ENCODE peak calls at places on chromosomes 1 and 21, in ten cellular contexts. F, C, I, Q, E, P, R, T, X and G are unnamed samples.
A peak's percentile ranks its signal among the peaks of the same experiment; 100 is the strongest.

GRCh38 chr1:240998024-240998423 is 359.0 kb downstream of the RGS7 start:
- DNase-seq in X (no peak), E (no peak), T (no peak), I (no peak), P (no peak), Q (no peak), C (no peak), F (no peak), R (no peak), G (no peak)

GRCh38 chr21:44378646-44379581 is 25.5 kb downstream of the TRPM2 start:
- DNase-seq in X (no peak), I (no peak), P (no peak), R (no peak), F (no peak), E (no peak), C (peak; percentile 29), T (no peak), Q (no peak), G (no peak)

GRCh38 chr1:193421487-193421886 is 235.1 kb upstream of the B3GALT2 start:
- DNase-seq in R (no peak), T (no peak), Q (no peak), E (no peak), P (no peak), C (no peak), F (no peak), X (no peak), I (peak; percentile 41), G (no peak)

GRCh38 chr1:67735806-67736627 is 51.0 kb downstream of the GADD45A start:
- DNase-seq in P (peak; percentile 77), T (no peak), E (peak; percentile 74), Q (no peak), I (peak; percentile 90), X (peak; percentile 26), F (no peak), R (peak; percentile 74), C (no peak), G (peak; percentile 24)

GRCh38 chr21:43193651-43194302 is 25.0 kb downstream of the CRYAA start:
- DNase-seq in C (peak; percentile 64), Q (no peak), F (no peak), P (no peak), X (peak; percentile 73), R (peak; percentile 54), E (peak; percentile 12), I (peak; percentile 96), T (no peak), G (no peak)

GRCh38 chr1:50970927-50971582 is 1.0 kb downstream of the CDKN2C start:
- DNase-seq in X (no peak), P (no peak), R (no peak), Q (no peak), E (no peak), C (no peak), I (no peak), T (no peak), F (no peak), G (no peak)

GRCh38 chr1:59446257-59446901 is 149.5 kb downstream of the FGGY start:
- DNase-seq in I (peak; percentile 73), P (no peak), Q (no peak), F (peak; percentile 7), E (no peak), R (no peak), X (peak; percentile 64), T (no peak), C (no peak), G (no peak)

GRCh38 chr1:207644852-207645631 is at the start of gene CR1L:
- DNase-seq in Q (peak; percentile 74), T (peak; percentile 93), C (no peak), I (peak; percentile 73), F (peak; percentile 97), E (peak; percentile 91), R (peak; percentile 83), P (peak; percentile 62), X (peak; percentile 83), G (peak; percentile 77)

GRCh38 chr1:1574721-1575537 is at the start of gene SSU72:
- DNase-seq in C (peak; percentile 96), T (peak; percentile 92), P (peak; percentile 73), E (peak; percentile 88), Q (peak; percentile 97), X (peak; percentile 96), R (peak; percentile 94), F (peak; percentile 95), I (peak; percentile 94), G (peak; percentile 95)

GRCh38 chr1:1569341-1569740 is 5.3 kb downstream of the SSU72 start:
- DNase-seq in Q (no peak), T (no peak), R (no peak), F (no peak), P (no peak), X (no peak), I (no peak), C (no peak), E (no peak), G (no peak)

GRCh38 chr1:1578371-1578940 is 3.8 kb upstream of the SSU72 start:
- DNase-seq in I (no peak), Q (no peak), T (no peak), F (no peak), R (no peak), C (no peak), P (no peak), E (no peak), X (no peak), G (no peak)

GRCh38 chr1:1577367-1578011 is 2.8 kb upstream of the SSU72 start:
- DNase-seq in Q (no peak), P (no peak), R (no peak), F (no peak), T (no peak), I (no peak), E (no peak), X (no peak), C (no peak), G (no peak)

DNA sequence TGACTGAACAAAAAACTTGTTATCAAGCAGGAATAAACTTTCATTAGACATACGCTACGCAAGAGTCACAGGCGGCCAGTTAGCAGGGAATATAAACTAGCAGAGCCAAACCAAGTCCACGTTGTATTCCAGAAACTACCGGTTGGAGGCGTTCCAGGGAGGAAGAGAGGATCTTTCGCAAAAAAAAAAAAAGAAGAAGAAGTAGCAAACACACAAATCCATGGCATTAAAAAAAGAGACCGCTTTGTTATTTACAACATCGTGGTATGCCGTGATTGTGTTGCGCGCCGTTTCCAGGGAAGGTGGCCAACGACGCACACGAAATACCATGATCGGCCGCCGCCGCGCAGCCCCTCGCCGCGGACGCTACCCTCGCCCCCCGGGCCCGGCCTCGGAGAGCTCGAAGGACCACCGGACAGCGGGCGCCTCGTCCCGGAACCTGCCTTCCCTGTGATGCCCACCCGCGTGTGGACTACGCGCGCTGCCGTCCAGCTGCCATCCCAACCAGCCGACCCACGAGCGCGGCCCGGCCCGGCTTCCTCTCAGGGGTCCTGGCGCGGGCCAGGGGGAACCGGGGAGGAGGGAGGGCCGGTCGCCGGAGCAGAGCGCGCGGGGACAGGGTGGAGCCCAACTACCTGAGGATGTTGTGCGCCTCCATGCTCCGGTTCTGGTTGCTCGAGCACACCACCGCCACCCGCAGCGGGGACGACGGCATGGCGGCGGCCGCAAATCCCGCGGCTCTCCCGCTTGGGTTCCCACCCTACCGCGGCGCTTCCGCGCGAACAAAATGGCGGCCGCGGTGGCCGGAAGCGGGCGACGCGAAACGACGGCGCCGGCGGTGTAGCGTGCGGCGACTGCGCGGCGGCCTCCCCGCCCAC is 581 bp downstream of the SSU72 start:
- DNase-seq in I (peak; percentile 76), P (no peak), E (peak; percentile 48), Q (no peak), F (peak; percentile 76), R (peak; percentile 72), X (peak; percentile 69), T (peak; percentile 69), C (peak; percentile 67), G (no peak)
- TF ChIP-seq CTCF in I (peak; percentile 34), P (no peak), E (no peak), Q (no peak), F (peak; percentile 36), R (peak; percentile 10), X (peak; percentile 57), T (peak; percentile 38), C (no peak), G (no peak)

DNA sequence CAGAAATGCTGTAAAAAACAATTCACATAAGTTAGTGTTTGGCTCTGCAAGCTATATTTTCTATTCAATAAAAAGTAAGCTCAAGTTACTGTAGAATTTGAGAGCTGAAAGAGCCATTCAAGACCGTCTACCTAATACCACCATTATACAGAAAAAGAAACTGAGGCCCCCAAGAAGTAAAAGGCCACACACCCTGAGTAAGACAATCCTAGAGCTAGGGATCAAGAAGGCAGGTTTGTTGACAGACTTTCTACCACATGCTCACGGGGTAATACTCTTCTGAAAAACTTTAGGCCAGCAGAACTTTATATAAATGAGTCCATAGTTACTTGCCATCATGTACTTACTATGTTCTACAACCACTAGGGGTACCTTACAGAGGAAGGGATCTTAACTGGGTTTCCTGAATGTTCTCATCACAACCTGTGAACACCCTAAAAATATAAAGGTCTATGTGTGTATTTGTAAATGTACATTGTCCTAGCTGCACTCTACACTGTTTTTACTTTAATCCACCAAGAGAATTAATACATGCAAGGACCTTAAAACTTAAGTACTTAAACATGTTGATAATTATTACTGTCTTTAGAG is 2.7 kb downstream of the PSMG1 start:
- DNase-seq in R (no peak), Q (no peak), C (no peak), P (no peak), F (peak; percentile 24), E (no peak), X (no peak), I (peak; percentile 19), T (no peak), G (no peak)
- TF ChIP-seq CTCF in R (no peak), Q (no peak), C (no peak), P (no peak), F (peak; percentile 37), E (no peak), X (no peak), I (peak; percentile 26), T (peak; percentile 35), G (no peak)

GRCh38 chr1:86754265-86754974 is 50.0 kb downstream of the SH3GLB1 start:
- DNase-seq in C (no peak), X (no peak), I (no peak), E (no peak), T (no peak), Q (no peak), F (peak; percentile 39), R (no peak), P (no peak), G (no peak)

GRCh38 chr1:86750076-86750475 is 45.7 kb downstream of the SH3GLB1 start:
- DNase-seq in I (no peak), E (no peak), R (no peak), T (no peak), Q (no peak), X (no peak), P (no peak), F (no peak), C (no peak), G (no peak)

GRCh38 chr1:86756062-86756406 is 51.7 kb downstream of the SH3GLB1 start:
- DNase-seq in X (no peak), F (no peak), I (no peak), P (no peak), C (no peak), R (no peak), Q (no peak), T (no peak), E (no peak), G (no peak)

GRCh38 chr1:86750530-86750929 is 46.2 kb downstream of the SH3GLB1 start:
- DNase-seq in X (no peak), R (no peak), F (no peak), C (no peak), I (no peak), T (no peak), Q (no peak), P (no peak), E (no peak), G (no peak)

GRCh38 chr1:86753700-86754099 is 49.3 kb downstream of the SH3GLB1 start:
- DNase-seq in Q (no peak), F (peak; percentile 51), I (peak; percentile 45), C (no peak), R (no peak), T (no peak), E (no peak), X (no peak), P (no peak), G (no peak)
- TF ChIP-seq CTCF in Q (no peak), F (peak; percentile 33), I (no peak), C (no peak), R (peak; percentile 13), T (no peak), E (no peak), X (peak; percentile 40), P (no peak), G (no peak)

DNA sequence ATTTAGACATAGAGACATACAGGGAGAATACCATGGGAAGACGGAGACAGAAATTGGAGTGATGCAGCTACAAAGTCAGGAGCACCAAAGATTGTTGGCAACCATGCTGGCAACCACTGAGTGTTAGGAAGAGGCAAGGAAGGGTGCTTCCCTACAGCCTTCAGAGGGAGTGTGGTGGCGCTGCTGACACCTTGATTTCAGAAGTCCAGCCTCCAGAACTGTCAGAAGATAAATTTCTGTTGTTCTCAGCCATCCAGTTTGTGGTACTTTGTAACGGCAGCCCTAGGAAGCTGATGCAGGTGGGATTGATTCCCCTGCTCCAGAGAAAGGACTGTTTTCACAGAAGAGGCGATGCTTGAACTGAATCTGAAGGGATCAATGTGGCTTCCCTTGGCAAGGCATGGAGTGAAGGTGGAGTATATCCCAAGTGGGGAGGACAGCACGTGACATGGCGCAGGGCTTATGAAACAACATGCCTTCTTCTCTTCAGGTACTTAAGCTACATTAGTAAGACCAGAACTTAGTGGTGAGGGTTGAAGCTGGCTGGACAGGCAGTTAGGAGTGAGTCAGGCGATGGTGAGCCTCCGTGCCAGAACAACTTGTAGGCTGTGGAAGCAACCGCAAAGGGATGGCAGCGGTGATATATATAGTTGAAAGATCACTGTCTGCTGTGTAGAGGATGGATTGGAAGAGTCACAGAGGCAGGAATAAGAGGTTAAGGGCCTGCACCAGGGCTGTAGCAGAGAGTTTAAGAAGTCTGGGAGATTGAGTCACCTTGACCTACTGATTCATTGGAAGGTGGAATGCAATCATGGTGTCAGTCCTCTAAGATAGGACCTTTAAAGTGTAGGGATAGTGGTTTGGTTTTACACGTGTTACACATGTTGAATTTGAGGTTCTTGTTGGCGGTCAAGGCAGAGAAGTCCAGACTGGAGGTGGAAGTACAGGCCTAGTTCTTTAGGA is 2.1 kb downstream of the LEPR start:
- DNase-seq in E (peak; percentile 16), C (no peak), T (no peak), F (no peak), R (no peak), Q (no peak), I (peak; percentile 73), P (no peak), X (no peak), G (no peak)
- TF ChIP-seq CTCF in E (no peak), C (no peak), T (no peak), F (no peak), R (no peak), Q (no peak), I (no peak), P (no peak), X (no peak), G (no peak)